ENCODE peak calls at places on chromosome 17, in six cellular contexts. E is activated B cell treated with CpG ODN at 0.5 μM for 24 hours; W is hepatocyte; C is M059J; G is stimulated activated naive CD4-positive, alpha-beta T cell; K is NCI-H2081. Y is an unnamed sample.

GRCh38 chr17:1643293-1643998 is 2.1 kb downstream of the SCARF1 start:
- DNase-seq in C (no peak), K (peak), E (peak), W (peak), G (peak), Y (peak)

GRCh38 chr17:19415806-19416775 is 5.1 kb downstream of the RNF112 start:
- DNase-seq in W (no peak), C (no peak), E (no peak), K (no peak), G (no peak), Y (no peak)

GRCh38 chr17:19645608-19646250 is 2.8 kb upstream of the ALDH3A2 start:
- DNase-seq in C (peak), K (no peak), E (no peak), G (peak), W (peak), Y (no peak)

GRCh38 chr17:5131146-5131715 is 15.4 kb downstream of the USP6 start:
- DNase-seq in K (no peak), W (no peak), C (no peak), G (no peak), E (no peak), Y (no peak)

GRCh38 chr17:11805952-11806351 is 191.3 kb downstream of the ZNF18 start:
- DNase-seq in G (no peak), W (no peak), C (no peak), E (no peak), K (no peak), Y (no peak)

GRCh38 chr17:16465861-16466338 is 26.1 kb downstream of the LRRC75A start:
- DNase-seq in W (peak), G (no peak), C (no peak), K (no peak), E (no peak), Y (no peak)

GRCh38 chr17:9291912-9292562 is 270.7 kb downstream of the NTN1 start:
- DNase-seq in K (peak), C (no peak), E (no peak), W (peak), G (no peak), Y (no peak)

GRCh38 chr17:49404906-49405305 is 9.8 kb downstream of the PHB1 start:
- DNase-seq in K (no peak), E (no peak), W (no peak), C (no peak), G (no peak), Y (no peak)

GRCh38 chr17:79504181-79504605 is 106.7 kb downstream of the RBFOX3 start:
- DNase-seq in W (no peak), E (no peak), K (no peak), C (peak), G (no peak), Y (no peak)

GRCh38 chr17:37792787-37793186 is 47.9 kb upstream of the HNF1B start:
- DNase-seq in W (no peak), E (no peak), C (peak), K (no peak), G (no peak), Y (peak)

GRCh38 chr17:62791235-62792121 is 16.6 kb downstream of the MARCHF10 start:
- DNase-seq in W (no peak), E (no peak), K (no peak), C (peak), G (no peak), Y (peak)

GRCh38 chr17:51260960-51261958 is 913 bp downstream of the UTP18 start:
- DNase-seq in W (peak), E (peak), K (peak), C (peak), G (peak), Y (no peak)

GRCh38 chr17:83137523-83137922 is 58.1 kb downstream of the METRNL start:
- DNase-seq in K (no peak), G (no peak), W (no peak), C (no peak), E (no peak), Y (no peak)

Y was measured in mammary epithelial cell.